ENCODE peak calls at places on chromosomes 2 and 18, in eight cellular contexts. R, K, L, Y, T, S, Q and Z are unnamed samples. For H3K36me3, the result is how much of the 10 kb centered on the place peaks cover.

GRCh38 chr18:67385455-67385854 is 131.1 kb downstream of the DSEL start:
- DNase-seq in L (no peak), S (no peak), T (peak), K (no peak), R (no peak), Q (no peak), Y (no peak), Z (peak)

GRCh38 chr2:231174211-231174651 is 24.2 kb upstream of the ARMC9 start:
- DNase-seq in L (no peak), Q (no peak), T (no peak), R (no peak), K (no peak), Y (no peak), S (no peak), Z (no peak)

GRCh38 chr2:69915050-69915945 is at the start of gene MXD1:
- DNase-seq in K (no peak), T (no peak), R (peak), L (peak), S (peak), Q (peak), Y (peak), Z (no peak)

GRCh38 chr2:121690095-121690494 is 40.8 kb upstream of the CLASP1 start:
- DNase-seq in K (no peak), S (no peak), Q (no peak), T (no peak), L (no peak), R (no peak), Y (no peak), Z (no peak)

GRCh38 chr2:179005976-179006375 is 44.0 kb downstream of the CCDC141 start:
- DNase-seq in K (no peak), Y (no peak), Q (no peak), S (no peak), L (no peak), R (no peak), T (no peak), Z (no peak)

GRCh38 chr2:226934546-226935243 is 98.8 kb downstream of the RHBDD1 start:
- DNase-seq in R (no peak), L (no peak), Y (no peak), T (peak), K (no peak), S (no peak), Q (no peak), Z (no peak)

GRCh38 chr2:178202927-178203326 is 8.6 kb downstream of the OSBPL6 start:
- DNase-seq in K (no peak), T (no peak), Y (no peak), R (no peak), S (no peak), L (no peak), Q (no peak), Z (no peak)

GRCh38 chr2:18209934-18210639 is 331.6 kb downstream of the KCNS3 start:
- DNase-seq in T (peak), K (no peak), L (no peak), S (no peak), R (no peak), Q (no peak), Y (no peak), Z (peak)

GRCh38 chr2:223041527-223042109 is 10.4 kb upstream of the KCNE4 start:
- DNase-seq in L (peak), T (peak), R (peak), K (peak), Y (peak), Q (no peak), S (peak), Z (peak)

GRCh38 chr18:63949068-63949737 is at the start of gene HMSD:
- DNase-seq in R (peak), T (peak), L (peak), S (peak), Q (peak), K (peak), Y (peak), Z (peak)
- TF ChIP-seq CTCF in R (no peak), T (peak), L (peak), S (no peak), Q (peak), K (no peak), Y (peak), Z (peak)

GRCh38 chr2:23694058-23695045 is 232.6 kb downstream of the ATAD2B start:
- DNase-seq in Q (peak), L (no peak), R (no peak), K (no peak), T (no peak), Y (no peak), S (no peak), Z (no peak)
- H3K36me3 ChIP-seq in Q (under half), L (under half), R (under half), K (under half), T (under half), Y (under half), S (under half), Z (under half)

GRCh38 chr2:209423562-209424541 is at the start of gene MAP2:
- DNase-seq in Q (peak), L (peak), S (peak), Y (peak), K (peak), T (peak), R (peak), Z (peak)

GRCh38 chr2:209422191-209422754 is 1.6 kb upstream of the MAP2 start:
- DNase-seq in L (no peak), K (no peak), T (no peak), Y (no peak), Q (no peak), R (peak), S (no peak), Z (no peak)

GRCh38 chr2:209426432-209426831 is 2.6 kb downstream of the MAP2 start:
- DNase-seq in Q (no peak), L (no peak), R (no peak), S (peak), K (no peak), T (peak), Y (peak), Z (no peak)

DNA sequence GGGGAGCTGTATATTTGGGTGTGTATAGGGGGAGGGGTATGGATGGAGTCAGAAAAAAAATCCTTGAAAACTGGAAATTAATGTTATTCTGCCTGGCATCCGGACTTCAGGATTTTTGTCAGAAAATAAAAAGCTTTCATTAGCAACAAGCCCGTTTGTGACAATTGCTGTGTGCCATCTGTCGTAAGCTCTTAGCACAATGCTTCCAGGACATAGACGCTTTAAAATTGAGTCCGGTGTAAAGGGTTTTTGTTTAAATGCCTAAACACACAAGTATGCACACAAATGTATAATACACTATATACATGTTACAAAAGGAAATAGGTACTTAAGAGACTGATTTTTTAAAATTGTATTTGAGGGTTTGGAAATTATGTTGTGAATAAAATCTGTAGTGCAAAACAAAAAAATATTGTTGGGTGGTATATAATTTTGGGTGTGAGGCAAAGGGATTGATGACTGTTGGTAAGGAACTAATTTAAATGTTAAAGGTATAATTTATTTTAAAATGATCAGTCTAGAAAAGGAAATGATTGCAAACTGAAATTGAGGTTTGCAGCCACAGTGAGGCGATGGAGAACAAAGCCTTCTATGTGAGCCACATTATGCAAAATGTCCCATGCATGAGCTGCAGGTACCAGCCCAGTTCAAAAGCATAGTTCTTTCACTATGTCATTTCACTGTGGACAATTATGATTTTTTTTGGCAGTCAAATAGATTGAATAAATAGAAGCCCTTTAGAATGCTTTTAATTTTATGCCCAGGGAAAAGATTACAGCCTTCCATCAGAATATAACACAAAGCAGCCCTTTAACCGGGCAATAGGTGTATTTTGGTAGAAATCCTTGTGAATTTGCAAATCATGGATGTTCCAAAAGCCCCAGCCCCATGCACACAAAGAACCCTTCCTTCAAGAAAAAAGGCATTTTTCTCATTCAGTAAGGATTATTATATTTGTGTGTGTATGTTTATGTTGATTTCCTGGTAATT is 1.5 kb downstream of the MAP2 start:
- DNase-seq in K (no peak), R (no peak), S (peak), L (no peak), Y (peak), Q (no peak), T (peak), Z (peak)
- TF ChIP-seq CTCF in K (peak), R (no peak), S (peak), L (no peak), Y (peak), Q (peak), T (peak), Z (peak)

GRCh38 chr2:237532225-237532624 is 34.1 kb upstream of the PRLH start:
- DNase-seq in S (no peak), L (no peak), Y (no peak), R (no peak), T (no peak), K (no peak), Q (no peak), Z (no peak)

GRCh38 chr2:237527766-237528165 is 38.6 kb upstream of the PRLH start:
- DNase-seq in Y (no peak), Q (no peak), S (no peak), K (no peak), R (no peak), T (no peak), L (no peak), Z (no peak)

GRCh38 chr2:237529452-237530402 is 36.6 kb upstream of the PRLH start:
- DNase-seq in Y (no peak), K (no peak), T (no peak), Q (no peak), S (no peak), L (no peak), R (no peak), Z (no peak)

GRCh38 chr2:237533668-237534138 is 32.7 kb upstream of the PRLH start:
- DNase-seq in S (no peak), K (no peak), L (no peak), T (no peak), Q (no peak), R (no peak), Y (no peak), Z (peak)

DNA sequence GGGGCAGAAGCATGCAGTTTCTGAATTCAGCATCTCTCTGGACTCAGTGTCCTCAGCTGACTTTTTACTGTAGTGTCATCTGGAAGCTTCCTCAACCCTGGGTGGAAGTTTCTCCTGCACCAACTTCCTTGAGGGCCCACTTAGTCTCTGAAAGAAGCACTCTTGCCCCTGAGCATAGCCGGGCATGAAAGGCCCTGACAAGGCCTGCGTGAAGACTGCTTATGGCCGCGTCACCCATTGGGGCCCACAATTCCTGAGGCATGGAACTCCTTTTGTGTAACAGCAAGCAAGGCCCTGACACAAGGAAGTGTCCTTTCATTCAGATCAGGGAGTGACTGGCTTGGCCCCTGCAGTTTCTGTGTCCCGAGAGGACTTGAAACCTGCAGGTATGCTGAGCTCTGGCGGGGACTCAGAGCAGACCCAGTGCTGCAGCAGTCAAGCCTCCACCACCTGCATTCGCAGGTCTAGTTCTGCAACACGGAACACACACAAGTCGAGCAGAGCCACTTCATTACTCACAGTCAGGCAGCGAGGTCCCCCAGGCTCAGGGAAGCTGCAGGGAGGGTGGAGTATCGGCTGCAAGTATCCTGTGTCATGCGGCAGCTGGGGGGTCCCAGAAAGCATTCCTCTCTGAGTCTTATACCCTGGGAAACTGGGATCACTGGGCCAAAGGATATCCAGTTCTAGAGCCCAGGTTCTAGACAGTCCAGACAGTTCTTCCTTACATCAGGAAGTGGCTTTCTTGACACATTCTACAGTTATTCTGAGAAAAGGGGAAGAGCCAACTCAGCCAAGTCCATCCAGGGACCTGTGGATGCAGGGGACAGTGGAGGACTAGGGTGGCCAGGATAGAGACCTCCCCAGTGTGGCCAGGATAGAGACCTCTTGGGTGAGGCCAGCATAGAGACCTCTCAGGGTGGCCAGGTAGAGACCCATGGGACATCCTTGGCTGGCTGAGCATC is 35.6 kb upstream of the PRLH start:
- DNase-seq in R (no peak), S (no peak), K (no peak), Y (no peak), Q (no peak), L (no peak), T (no peak), Z (no peak)
- H3K36me3 ChIP-seq in R (under half), S (under half), K (half or more), Y (under half), Q (under half), L (under half), T (under half), Z (half or more)

DNA sequence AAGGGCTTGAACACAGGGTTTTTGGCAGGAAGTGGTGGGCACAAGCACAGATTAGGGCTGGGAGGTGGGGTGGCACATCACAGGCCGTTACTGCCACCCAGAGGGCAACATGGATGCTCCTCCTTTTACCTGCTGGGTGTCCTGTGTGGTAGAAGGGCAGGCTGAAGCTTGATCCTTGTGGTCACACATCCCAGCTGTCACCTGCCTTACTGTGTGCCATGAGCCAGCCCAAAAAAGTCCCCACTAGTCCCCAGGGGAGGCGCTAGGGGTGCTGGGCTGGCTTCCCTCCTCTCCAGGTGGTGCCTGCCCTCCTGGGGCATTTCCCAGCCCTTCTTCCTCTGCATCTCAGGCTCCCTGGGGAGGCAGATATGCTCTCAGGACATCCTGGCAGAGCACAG is 50.5 kb upstream of the ALPP start:
- DNase-seq in Q (no peak), L (peak), Y (peak), K (no peak), S (peak), R (no peak), T (no peak), Z (no peak)
- TF ChIP-seq CTCF in Q (no peak), L (no peak), Y (no peak), K (no peak), S (no peak), R (no peak), T (no peak), Z (no peak)

DNA sequence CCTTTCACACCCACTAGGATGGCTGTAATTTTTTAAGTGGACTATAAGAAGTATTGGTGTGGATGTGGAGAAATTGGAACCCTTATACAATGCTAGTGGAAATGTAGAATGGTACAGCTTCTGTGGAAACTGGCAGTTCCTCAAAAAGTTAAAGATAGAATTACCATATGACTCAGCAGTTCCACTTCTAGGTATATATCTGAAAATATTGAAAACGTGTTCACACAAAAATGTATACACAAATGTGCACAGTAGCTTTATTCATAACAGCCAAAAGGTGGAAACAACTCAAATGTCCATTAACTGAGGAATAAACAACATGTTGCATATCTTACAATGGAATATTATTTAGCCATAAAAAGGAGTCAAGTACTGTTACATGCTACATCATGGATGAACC is 17.7 kb downstream of the TANK start:
- DNase-seq in Q (no peak), Y (no peak), T (no peak), L (no peak), S (no peak), R (no peak), K (no peak), Z (no peak)
- H3K36me3 ChIP-seq in Q (under half), Y (under half), T (under half), L (under half), S (under half), R (under half), K (under half), Z (under half)

GRCh38 chr18:69916412-69916811 is 31.3 kb downstream of the CD226 start:
- DNase-seq in T (peak), Y (no peak), Q (no peak), L (no peak), R (no peak), K (no peak), S (no peak), Z (no peak)
- TF ChIP-seq CTCF in T (peak), Y (no peak), Q (no peak), L (no peak), R (no peak), K (no peak), S (no peak), Z (no peak)